ENCODE peak calls at places on chromosomes 3 and 15, in five cellular contexts. One of them, this sample, is unnamed.

GRCh38 chr3:194265505-194265892 is 85.6 kb downstream of the CPN2 start:
- DNase-seq in natural killer cell treated with Interleukin-12 subunit alpha and Interleukin-12 subunit beta and Interleukin-15 and Interleukin-18, amount 100 ng/mL, for 72 hours: no peak
- DNase-seq in Ammon's horn: peak
- DNase-seq in tibial artery: peak
- DNase-seq in mammary epithelial cell: peak
- DNase-seq in this sample: no peak

GRCh38 chr3:48039487-48040190 is 23.4 kb upstream of the MAP4 start:
- DNase-seq in natural killer cell treated with Interleukin-12 subunit alpha and Interleukin-12 subunit beta and Interleukin-15 and Interleukin-18, amount 100 ng/mL, for 72 hours: no peak
- DNase-seq in mammary epithelial cell: peak
- DNase-seq in tibial artery: no peak
- DNase-seq in Ammon's horn: peak
- DNase-seq in this sample: no peak

GRCh38 chr3:58059349-58060321 is 51.4 kb downstream of the FLNB start:
- DNase-seq in tibial artery: no peak
- DNase-seq in natural killer cell treated with Interleukin-12 subunit alpha and Interleukin-12 subunit beta and Interleukin-15 and Interleukin-18, amount 100 ng/mL, for 72 hours: no peak
- DNase-seq in Ammon's horn: no peak
- DNase-seq in mammary epithelial cell: no peak
- DNase-seq in this sample: no peak

GRCh38 chr3:151911462-151911861 is 38.0 kb downstream of the SUCNR1 start:
- DNase-seq in mammary epithelial cell: no peak
- DNase-seq in Ammon's horn: no peak
- DNase-seq in tibial artery: no peak
- DNase-seq in natural killer cell treated with Interleukin-12 subunit alpha and Interleukin-12 subunit beta and Interleukin-15 and Interleukin-18, amount 100 ng/mL, for 72 hours: no peak
- DNase-seq in this sample: no peak

GRCh38 chr3:160319322-160319721 is 79.7 kb downstream of the IFT80 start:
- DNase-seq in tibial artery: no peak
- DNase-seq in mammary epithelial cell: no peak
- DNase-seq in Ammon's horn: no peak
- DNase-seq in natural killer cell treated with Interleukin-12 subunit alpha and Interleukin-12 subunit beta and Interleukin-15 and Interleukin-18, amount 100 ng/mL, for 72 hours: no peak
- DNase-seq in this sample: no peak

GRCh38 chr15:73244333-73244732 is 124.4 kb downstream of the HCN4 start:
- DNase-seq in natural killer cell treated with Interleukin-12 subunit alpha and Interleukin-12 subunit beta and Interleukin-15 and Interleukin-18, amount 100 ng/mL, for 72 hours: no peak
- DNase-seq in tibial artery: no peak
- DNase-seq in Ammon's horn: no peak
- DNase-seq in mammary epithelial cell: peak
- DNase-seq in this sample: no peak

GRCh38 chr3:9279959-9280358 is 30.5 kb upstream of the SRGAP3 start:
- DNase-seq in Ammon's horn: peak
- DNase-seq in natural killer cell treated with Interleukin-12 subunit alpha and Interleukin-12 subunit beta and Interleukin-15 and Interleukin-18, amount 100 ng/mL, for 72 hours: no peak
- DNase-seq in tibial artery: no peak
- DNase-seq in mammary epithelial cell: peak
- DNase-seq in this sample: no peak

GRCh38 chr3:182238141-182238540 is 526.4 kb downstream of the SOX2 start:
- DNase-seq in natural killer cell treated with Interleukin-12 subunit alpha and Interleukin-12 subunit beta and Interleukin-15 and Interleukin-18, amount 100 ng/mL, for 72 hours: no peak
- DNase-seq in mammary epithelial cell: no peak
- DNase-seq in tibial artery: no peak
- DNase-seq in Ammon's horn: peak
- DNase-seq in this sample: no peak

GRCh38 chr15:30905821-30906220 is 2.1 kb downstream of the FAN1 start:
- DNase-seq in mammary epithelial cell: no peak
- DNase-seq in natural killer cell treated with Interleukin-12 subunit alpha and Interleukin-12 subunit beta and Interleukin-15 and Interleukin-18, amount 100 ng/mL, for 72 hours: no peak
- DNase-seq in Ammon's horn: no peak
- DNase-seq in tibial artery: no peak
- DNase-seq in this sample: no peak

GRCh38 chr15:29089731-29090616 is 179.6 kb downstream of the NSMCE3 start:
- DNase-seq in mammary epithelial cell: no peak
- DNase-seq in natural killer cell treated with Interleukin-12 subunit alpha and Interleukin-12 subunit beta and Interleukin-15 and Interleukin-18, amount 100 ng/mL, for 72 hours: peak
- DNase-seq in Ammon's horn: peak
- DNase-seq in tibial artery: peak
- DNase-seq in this sample: peak

GRCh38 chr3:129604942-129605592 is 1.4 kb downstream of the PLXND1 start:
- DNase-seq in mammary epithelial cell: no peak
- DNase-seq in tibial artery: no peak
- DNase-seq in natural killer cell treated with Interleukin-12 subunit alpha and Interleukin-12 subunit beta and Interleukin-15 and Interleukin-18, amount 100 ng/mL, for 72 hours: no peak
- DNase-seq in Ammon's horn: no peak
- DNase-seq in this sample: no peak

GRCh38 chr15:20341901-20342605 is 199.5 kb downstream of the GOLGA6L6 start:
- DNase-seq in mammary epithelial cell: peak
- DNase-seq in tibial artery: peak
- DNase-seq in Ammon's horn: peak
- DNase-seq in natural killer cell treated with Interleukin-12 subunit alpha and Interleukin-12 subunit beta and Interleukin-15 and Interleukin-18, amount 100 ng/mL, for 72 hours: peak
- DNase-seq in this sample: peak

GRCh38 chr3:128447561-128448013 is 19.1 kb downstream of the DNAJB8 start:
- DNase-seq in mammary epithelial cell: peak
- DNase-seq in Ammon's horn: no peak
- DNase-seq in natural killer cell treated with Interleukin-12 subunit alpha and Interleukin-12 subunit beta and Interleukin-15 and Interleukin-18, amount 100 ng/mL, for 72 hours: peak
- DNase-seq in tibial artery: no peak
- DNase-seq in this sample: no peak

GRCh38 chr3:148528024-148528423 is 169.7 kb upstream of the AGTR1 start:
- DNase-seq in natural killer cell treated with Interleukin-12 subunit alpha and Interleukin-12 subunit beta and Interleukin-15 and Interleukin-18, amount 100 ng/mL, for 72 hours: no peak
- DNase-seq in tibial artery: no peak
- DNase-seq in mammary epithelial cell: no peak
- DNase-seq in Ammon's horn: no peak
- DNase-seq in this sample: no peak

GRCh38 chr15:81642451-81642990 is 268.5 kb upstream of the TMC3 start:
- DNase-seq in tibial artery: no peak
- DNase-seq in natural killer cell treated with Interleukin-12 subunit alpha and Interleukin-12 subunit beta and Interleukin-15 and Interleukin-18, amount 100 ng/mL, for 72 hours: no peak
- DNase-seq in Ammon's horn: no peak
- DNase-seq in mammary epithelial cell: no peak
- DNase-seq in this sample: no peak

GRCh38 chr3:138432576-138433240 is 1.7 kb upstream of the ESYT3 start:
- DNase-seq in Ammon's horn: no peak
- DNase-seq in tibial artery: no peak
- DNase-seq in mammary epithelial cell: no peak
- DNase-seq in natural killer cell treated with Interleukin-12 subunit alpha and Interleukin-12 subunit beta and Interleukin-15 and Interleukin-18, amount 100 ng/mL, for 72 hours: no peak
- DNase-seq in this sample: no peak

GRCh38 chr3:164488893-164489292 is 589.4 kb downstream of the SI start:
- DNase-seq in natural killer cell treated with Interleukin-12 subunit alpha and Interleukin-12 subunit beta and Interleukin-15 and Interleukin-18, amount 100 ng/mL, for 72 hours: no peak
- DNase-seq in tibial artery: no peak
- DNase-seq in Ammon's horn: no peak
- DNase-seq in mammary epithelial cell: no peak
- DNase-seq in this sample: no peak

GRCh38 chr3:121989943-121990342 is 32.1 kb downstream of the ILDR1 start:
- DNase-seq in tibial artery: no peak
- DNase-seq in natural killer cell treated with Interleukin-12 subunit alpha and Interleukin-12 subunit beta and Interleukin-15 and Interleukin-18, amount 100 ng/mL, for 72 hours: no peak
- DNase-seq in mammary epithelial cell: no peak
- DNase-seq in Ammon's horn: peak
- DNase-seq in this sample: no peak

GRCh38 chr3:136836511-136837156 is 17.7 kb downstream of the SLC35G2 start:
- DNase-seq in mammary epithelial cell: no peak
- DNase-seq in Ammon's horn: no peak
- DNase-seq in natural killer cell treated with Interleukin-12 subunit alpha and Interleukin-12 subunit beta and Interleukin-15 and Interleukin-18, amount 100 ng/mL, for 72 hours: no peak
- DNase-seq in tibial artery: no peak
- DNase-seq in this sample: no peak

GRCh38 chr3:100399341-100400071 is 1.4 kb downstream of the TOMM70 start:
- DNase-seq in Ammon's horn: no peak
- DNase-seq in mammary epithelial cell: no peak
- DNase-seq in tibial artery: no peak
- DNase-seq in natural killer cell treated with Interleukin-12 subunit alpha and Interleukin-12 subunit beta and Interleukin-15 and Interleukin-18, amount 100 ng/mL, for 72 hours: no peak
- DNase-seq in this sample: peak

GRCh38 chr3:124034016-124034808 is 42.3 kb upstream of the ROPN1 start:
- DNase-seq in tibial artery: no peak
- DNase-seq in Ammon's horn: no peak
- DNase-seq in mammary epithelial cell: no peak
- DNase-seq in natural killer cell treated with Interleukin-12 subunit alpha and Interleukin-12 subunit beta and Interleukin-15 and Interleukin-18, amount 100 ng/mL, for 72 hours: no peak
- DNase-seq in this sample: no peak

GRCh38 chr3:68256635-68257034 is 602.2 kb upstream of the SUCLG2 start:
- DNase-seq in Ammon's horn: peak
- DNase-seq in natural killer cell treated with Interleukin-12 subunit alpha and Interleukin-12 subunit beta and Interleukin-15 and Interleukin-18, amount 100 ng/mL, for 72 hours: no peak
- DNase-seq in tibial artery: no peak
- DNase-seq in mammary epithelial cell: no peak
- DNase-seq in this sample: no peak

GRCh38 chr3:101531473-101532086 is 18.6 kb upstream of the SENP7 start:
- DNase-seq in mammary epithelial cell: no peak
- DNase-seq in Ammon's horn: no peak
- DNase-seq in tibial artery: no peak
- DNase-seq in natural killer cell treated with Interleukin-12 subunit alpha and Interleukin-12 subunit beta and Interleukin-15 and Interleukin-18, amount 100 ng/mL, for 72 hours: no peak
- DNase-seq in this sample: no peak

GRCh38 chr3:115513411-115513800 is 109.9 kb upstream of the GAP43 start:
- DNase-seq in mammary epithelial cell: peak
- DNase-seq in Ammon's horn: no peak
- DNase-seq in natural killer cell treated with Interleukin-12 subunit alpha and Interleukin-12 subunit beta and Interleukin-15 and Interleukin-18, amount 100 ng/mL, for 72 hours: no peak
- DNase-seq in tibial artery: no peak
- DNase-seq in this sample: no peak

GRCh38 chr15:91444656-91445055 is 344.6 kb downstream of the SV2B start:
- DNase-seq in Ammon's horn: peak
- DNase-seq in mammary epithelial cell: no peak
- DNase-seq in tibial artery: no peak
- DNase-seq in natural killer cell treated with Interleukin-12 subunit alpha and Interleukin-12 subunit beta and Interleukin-15 and Interleukin-18, amount 100 ng/mL, for 72 hours: no peak
- DNase-seq in this sample: no peak

GRCh38 chr3:141876891-141877561 is 583 bp downstream of the ATP1B3 start:
- DNase-seq in Ammon's horn: peak
- DNase-seq in natural killer cell treated with Interleukin-12 subunit alpha and Interleukin-12 subunit beta and Interleukin-15 and Interleukin-18, amount 100 ng/mL, for 72 hours: peak
- DNase-seq in tibial artery: peak
- DNase-seq in mammary epithelial cell: peak
- DNase-seq in this sample: peak

GRCh38 chr3:104411760-104412159 is 954.9 kb upstream of the ALCAM start:
- DNase-seq in tibial artery: no peak
- DNase-seq in Ammon's horn: peak
- DNase-seq in natural killer cell treated with Interleukin-12 subunit alpha and Interleukin-12 subunit beta and Interleukin-15 and Interleukin-18, amount 100 ng/mL, for 72 hours: no peak
- DNase-seq in mammary epithelial cell: no peak
- DNase-seq in this sample: no peak

GRCh38 chr3:146865175-146865755 is 260.1 kb upstream of the PLSCR5 start:
- DNase-seq in Ammon's horn: no peak
- DNase-seq in natural killer cell treated with Interleukin-12 subunit alpha and Interleukin-12 subunit beta and Interleukin-15 and Interleukin-18, amount 100 ng/mL, for 72 hours: no peak
- DNase-seq in mammary epithelial cell: no peak
- DNase-seq in tibial artery: no peak
- DNase-seq in this sample: no peak

GRCh38 chr3:9949626-9950025 is 2.6 kb downstream of the PRRT3 start:
- DNase-seq in tibial artery: no peak
- DNase-seq in natural killer cell treated with Interleukin-12 subunit alpha and Interleukin-12 subunit beta and Interleukin-15 and Interleukin-18, amount 100 ng/mL, for 72 hours: no peak
- DNase-seq in mammary epithelial cell: no peak
- DNase-seq in Ammon's horn: no peak
- DNase-seq in this sample: no peak

GRCh38 chr3:121817753-121818152 is 17.1 kb downstream of the IQCB1 start:
- DNase-seq in mammary epithelial cell: no peak
- DNase-seq in tibial artery: no peak
- DNase-seq in natural killer cell treated with Interleukin-12 subunit alpha and Interleukin-12 subunit beta and Interleukin-15 and Interleukin-18, amount 100 ng/mL, for 72 hours: no peak
- DNase-seq in Ammon's horn: no peak
- DNase-seq in this sample: no peak